ENCODE peak calls at places on chromosomes 4 and X, in five cellular contexts. J is endothelial cell, P is MG63, V is putamen, D is HTR-8/SVneo. Y is an unnamed sample.

GRCh38 chr4:185004562-185005208 is 13.6 kb upstream of the HELT start:
- DNase-seq in P (no peak), J (no peak), V (no peak), D (no peak), Y (no peak)

GRCh38 chr4:148299337-148299736 is 142.9 kb downstream of the NR3C2 start:
- DNase-seq in J (no peak), P (no peak), D (no peak), V (no peak), Y (no peak)

GRCh38 chr4:153151535-153152452 is 52.4 kb upstream of the TRIM2 start:
- DNase-seq in D (no peak), P (no peak), V (no peak), J (peak; percentile 41), Y (peak; percentile 61)

GRCh38 chr4:11467931-11468330 is 39.2 kb upstream of the HS3ST1 start:
- DNase-seq in J (no peak), P (no peak), V (no peak), D (no peak), Y (no peak)

GRCh38 chr4:21413807-21414370 is 534.7 kb downstream of the KCNIP4 start:
- DNase-seq in V (no peak), P (no peak), D (no peak), J (no peak), Y (no peak)

GRCh38 chr4:47566975-47567374 is 81.9 kb downstream of the ATP10D start:
- DNase-seq in D (no peak), J (no peak), P (no peak), V (no peak), Y (no peak)

GRCh38 chrX:118271770-118272169 is 74.1 kb upstream of the WDR44 start:
- DNase-seq in D (no peak), P (no peak), V (no peak), J (no peak), Y (no peak)

GRCh38 chrX:10175317-10175871 is 18.6 kb downstream of the CLCN4 start:
- DNase-seq in D (no peak), P (peak; percentile 27), J (no peak), V (no peak), Y (no peak)

GRCh38 chrX:129825746-129826505 is 17.8 kb downstream of the ZDHHC9 start:
- DNase-seq in D (no peak), J (no peak), P (no peak), V (no peak), Y (no peak)

GRCh38 chr4:155666701-155667537 is at the start of gene GUCY1A1:
- DNase-seq in V (peak; percentile 47), D (peak; percentile 11), P (peak; percentile 7), J (peak; percentile 26), Y (no peak)

GRCh38 chr4:143714290-143714625 is 13.8 kb upstream of the FREM3 start:
- DNase-seq in D (no peak), P (no peak), V (no peak), J (no peak), Y (no peak)

GRCh38 chr4:15003441-15003890 is 1.2 kb downstream of the CPEB2 start:
- DNase-seq in D (no peak), P (peak; percentile 26), V (no peak), J (no peak), Y (peak; percentile 28)

GRCh38 chrX:46837543-46838481 is 969 bp downstream of the RP2 start:
- DNase-seq in J (no peak), V (no peak), P (no peak), D (no peak), Y (no peak)

GRCh38 chrX:49072712-49073095 is 1.1 kb downstream of the PRAF2 start:
- DNase-seq in V (no peak), D (no peak), P (no peak), J (no peak), Y (no peak)

GRCh38 chr4:120718979-120719566 is 203.5 kb downstream of the PRDM5 start:
- DNase-seq in J (peak; percentile 35), V (no peak), P (peak; percentile 3), D (peak; percentile 10), Y (no peak)

GRCh38 chr4:171639540-171639939 is 173.7 kb upstream of the GALNTL6 start:
- DNase-seq in J (no peak), P (no peak), D (no peak), V (no peak), Y (no peak)

GRCh38 chrX:39767446-39767845 is 330.3 kb downstream of the BCOR start:
- DNase-seq in D (no peak), J (no peak), P (no peak), V (no peak), Y (no peak)

GRCh38 chr4:86791126-86791525 is 58.1 kb downstream of the SLC10A6 start:
- DNase-seq in P (no peak), J (peak; percentile 8), V (no peak), D (no peak), Y (peak; percentile 38)

GRCh38 chr4:155411546-155411945 is 34.8 kb upstream of the MAP9 start:
- DNase-seq in J (no peak), P (no peak), V (no peak), D (no peak), Y (no peak)

GRCh38 chr4:138686078-138686477 is 329.5 kb upstream of the NOCT start:
- DNase-seq in P (no peak), J (no peak), D (no peak), V (no peak), Y (no peak)

GRCh38 chrX:97672138-97672537 is 788.4 kb downstream of the RPA4 start:
- DNase-seq in P (no peak), J (no peak), V (no peak), D (no peak), Y (no peak)

GRCh38 chr4:151325320-151326246 is at the start of gene SH3D19:
- DNase-seq in P (peak; percentile 79), J (peak; percentile 82), D (peak; percentile 63), V (peak; percentile 76), Y (peak; percentile 88)

GRCh38 chr4:12242354-12242753 is 813.7 kb upstream of the HS3ST1 start:
- DNase-seq in V (no peak), D (no peak), P (no peak), J (no peak), Y (no peak)

GRCh38 chr4:27057662-27058061 is 197.0 kb downstream of the STIM2 start:
- DNase-seq in P (no peak), V (no peak), J (no peak), D (no peak), Y (no peak)

GRCh38 chr4:158016511-158016910 is 156.3 kb downstream of the GASK1B start:
- DNase-seq in V (no peak), J (no peak), P (no peak), D (no peak), Y (no peak)

GRCh38 chrX:11420851-11421250 is 127.6 kb downstream of the AMELX start:
- DNase-seq in D (no peak), J (no peak), P (no peak), V (no peak), Y (no peak)

GRCh38 chrX:103248553-103248952 is 6.4 kb downstream of the TCEAL8 start:
- DNase-seq in P (no peak), D (no peak), J (no peak), V (peak; percentile 4), Y (peak; percentile 3)

GRCh38 chr4:68373513-68373912 is 23.6 kb upstream of the YTHDC1 start:
- DNase-seq in J (peak; percentile 61), V (peak; percentile 88), P (peak; percentile 72), D (peak; percentile 41), Y (no peak)

GRCh38 chr4:103904126-103904525 is 184.3 kb upstream of the TACR3 start:
- DNase-seq in D (no peak), J (no peak), P (no peak), V (no peak), Y (no peak)

GRCh38 chr4:113738251-113738650 is 23.3 kb downstream of the CAMK2D start:
- DNase-seq in V (no peak), J (no peak), P (no peak), D (no peak), Y (no peak)

GRCh38 chrX:150310881-150311280 is 52.2 kb upstream of the MAMLD1 start:
- DNase-seq in J (no peak), V (no peak), D (no peak), P (no peak), Y (no peak)

GRCh38 chrX:139559383-139560042 is 29.0 kb downstream of the F9 start:
- DNase-seq in V (peak; percentile 16), D (peak; percentile 0), P (no peak), J (peak; percentile 41), Y (no peak)

GRCh38 chrX:153725832-153726285 is 1.2 kb downstream of the ABCD1 start:
- DNase-seq in J (no peak), P (no peak), V (no peak), D (no peak), Y (no peak)

Y was measured in Caco-2.